ENCODE peak calls at places on chromosomes 2 and 18, in nine cellular contexts. B is cardiac muscle cell, I is astrocyte, E is omental fat pad, D is RPMI7951, K is Panc1, R is Right ventricle myocardium superior, T is ELF-1, F is endothelial cell of umbilical vein. Q is an unnamed sample.
A peak's percentile ranks its signal among the peaks of the same experiment; 100 is the strongest.

GRCh38 chr18:53984021-53984420 is 240.4 kb downstream of the MBD2 start:
- DNase-seq in B (no peak), I (no peak), E (no peak), D (no peak), K (no peak), R (no peak), T (no peak), F (no peak), Q (peak; percentile 17)

GRCh38 chr2:159252905-159253304 is 33.6 kb downstream of the WDSUB1 start:
- DNase-seq in B (no peak), I (no peak), E (no peak), D (no peak), K (no peak), R (no peak), T (no peak), F (no peak), Q (no peak)

GRCh38 chr2:231563378-231563961 is 29.2 kb upstream of the TEX44 start:
- DNase-seq in B (peak; percentile 67), I (peak; percentile 29), E (no peak), D (peak; percentile 73), K (peak; percentile 53), R (peak; percentile 57), T (peak; percentile 64), F (peak; percentile 60), Q (peak; percentile 47)

GRCh38 chr2:36449213-36449612 is 93.6 kb downstream of the CRIM1 start:
- DNase-seq in B (no peak), I (no peak), E (no peak), D (no peak), K (no peak), R (no peak), T (no peak), F (no peak), Q (no peak)

GRCh38 chr2:3343012-3343411 is 34.6 kb downstream of the EIPR1 start:
- DNase-seq in B (no peak), I (no peak), E (no peak), D (no peak), K (no peak), R (no peak), T (peak; percentile 31), F (no peak), Q (no peak)

GRCh38 chr2:18548618-18549017 is 11.8 kb downstream of the RDH14 start:
- DNase-seq in B (no peak), I (peak; percentile 5), E (no peak), D (no peak), K (no peak), R (no peak), T (no peak), F (no peak), Q (no peak)

GRCh38 chr2:11370377-11371098 is 26.1 kb upstream of the ROCK2 start:
- DNase-seq in B (no peak), I (no peak), E (no peak), D (peak; percentile 52), K (no peak), R (no peak), T (no peak), F (no peak), Q (no peak)

GRCh38 chr2:85605406-85606115 is 3.1 kb upstream of the TMEM150A start:
- DNase-seq in B (no peak), I (peak; percentile 97), E (no peak), D (peak; percentile 74), K (no peak), R (no peak), T (no peak), F (peak; percentile 83), Q (no peak)

GRCh38 chr2:50956886-50957285 is 75.0 kb downstream of the NRXN1 start:
- DNase-seq in B (no peak), I (peak; percentile 2), E (no peak), D (no peak), K (no peak), R (no peak), T (no peak), F (no peak), Q (no peak)

GRCh38 chr2:61770746-61771145 is 83.1 kb downstream of the FAM161A start:
- DNase-seq in B (no peak), I (peak; percentile 34), E (no peak), D (peak; percentile 32), K (no peak), R (no peak), T (no peak), F (no peak), Q (peak; percentile 62)

GRCh38 chr2:72442270-72442669 is 294.6 kb upstream of the CYP26B1 start:
- DNase-seq in B (no peak), I (no peak), E (no peak), D (no peak), K (no peak), R (no peak), T (no peak), F (no peak), Q (no peak)

GRCh38 chr2:204472375-204472774 is 72.9 kb upstream of the PARD3B start:
- DNase-seq in B (no peak), I (peak; percentile 25), E (no peak), D (peak; percentile 32), K (no peak), R (no peak), T (no peak), F (no peak), Q (no peak)

GRCh38 chr2:200851398-200852248 is 12.8 kb downstream of the CLK1 start:
- DNase-seq in B (no peak), I (no peak), E (no peak), D (no peak), K (no peak), R (no peak), T (no peak), F (no peak), Q (no peak)

GRCh38 chr2:172484253-172484652 is 56.9 kb downstream of the ITGA6 start:
- DNase-seq in B (peak; percentile 25), I (peak; percentile 8), E (no peak), D (peak; percentile 29), K (no peak), R (no peak), T (no peak), F (peak; percentile 55), Q (no peak)

GRCh38 chr2:109582928-109583895 is 30.6 kb downstream of the SEPTIN10 start:
- DNase-seq in B (no peak), I (no peak), E (no peak), D (peak; percentile 14), K (no peak), R (no peak), T (no peak), F (no peak), Q (peak; percentile 6)

GRCh38 chr2:109185801-109186570 is 57.0 kb downstream of the SH3RF3 start:
- DNase-seq in B (no peak), I (peak; percentile 78), E (no peak), D (peak; percentile 68), K (no peak), R (peak; percentile 72), T (no peak), F (peak; percentile 70), Q (no peak)

GRCh38 chr2:63871864-63872263 is 30.2 kb downstream of the UGP2 start:
- DNase-seq in B (no peak), I (no peak), E (no peak), D (no peak), K (no peak), R (no peak), T (no peak), F (peak; percentile 41), Q (no peak)

GRCh38 chr2:110149330-110150220 is 34.0 kb upstream of the MALL start:
- DNase-seq in B (no peak), I (peak; percentile 97), E (no peak), D (peak; percentile 63), K (no peak), R (no peak), T (no peak), F (peak; percentile 95), Q (peak; percentile 59)

Q was measured in NCI-H226.